ENCODE peak calls at places on chromosome 19, in seven cellular contexts. O, A, B, Z, Q, C and G are unnamed samples.

GRCh38 chr19:3769494-3769893 is 2.5 kb downstream of the RAX2 start:
- DNase-seq in O (no peak), A (no peak), B (no peak), Z (no peak), Q (no peak), C (no peak), G (no peak)

GRCh38 chr19:18756896-18757295 is 34.2 kb downstream of the COMP start:
- DNase-seq in O (no peak), A (no peak), B (no peak), Z (no peak), Q (no peak), C (no peak), G (no peak)

GRCh38 chr19:376111-376470 is 31.5 kb upstream of the MIER2 start:
- DNase-seq in O (no peak), A (no peak), B (no peak), Z (no peak), Q (no peak), C (no peak), G (no peak)

GRCh38 chr19:29324717-29325116 is 111.8 kb upstream of the UQCRFS1 start:
- DNase-seq in O (no peak), A (no peak), B (no peak), Z (no peak), Q (no peak), C (no peak), G (no peak)

GRCh38 chr19:52946322-52947310 is 16.1 kb downstream of the ZNF816 start:
- DNase-seq in O (no peak), A (peak; percentile 18), B (peak; percentile 99), Z (peak; percentile 89), Q (no peak), C (no peak), G (no peak)

GRCh38 chr19:33214621-33215020 is 11.0 kb downstream of the SLC7A10 start:
- DNase-seq in O (no peak), A (peak; percentile 38), B (peak; percentile 65), Z (no peak), Q (no peak), C (peak; percentile 59), G (peak; percentile 41)

GRCh38 chr19:334296-335071 is 10.1 kb downstream of the MIER2 start:
- DNase-seq in O (no peak), A (no peak), B (no peak), Z (no peak), Q (no peak), C (no peak), G (no peak)

GRCh38 chr19:18251587-18252369 is 22.5 kb downstream of the IQCN start:
- DNase-seq in O (peak; percentile 40), A (peak; percentile 78), B (peak; percentile 93), Z (peak; percentile 70), Q (peak; percentile 74), C (peak; percentile 82), G (peak; percentile 56)

GRCh38 chr19:28920269-28921066 is 292.5 kb downstream of the UQCRFS1 start:
- DNase-seq in O (no peak), A (no peak), B (peak; percentile 16), Z (peak; percentile 5), Q (no peak), C (no peak), G (no peak)

GRCh38 chr19:35693835-35694599 is 10.3 kb upstream of the ZBTB32 start:
- DNase-seq in O (peak; percentile 79), A (peak; percentile 87), B (peak; percentile 93), Z (no peak), Q (peak; percentile 85), C (peak; percentile 87), G (peak; percentile 81)

GRCh38 chr19:1576242-1577089 is 8.3 kb upstream of the MEX3D start:
- DNase-seq in O (no peak), A (no peak), B (no peak), Z (no peak), Q (no peak), C (no peak), G (no peak)

GRCh38 chr19:29576043-29576442 is 30.0 kb upstream of the POP4 start:
- DNase-seq in O (no peak), A (no peak), B (no peak), Z (no peak), Q (no peak), C (no peak), G (no peak)

GRCh38 chr19:33819875-33820781 is 23.5 kb downstream of the KCTD15 start:
- DNase-seq in O (no peak), A (peak; percentile 87), B (peak; percentile 83), Z (no peak), Q (no peak), C (no peak), G (peak; percentile 53)

GRCh38 chr19:46000497-46001246 is 5.4 kb downstream of the CCDC61 start:
- DNase-seq in O (no peak), A (peak; percentile 88), B (peak; percentile 74), Z (no peak), Q (no peak), C (peak; percentile 82), G (no peak)

GRCh38 chr19:46006411-46006810 is 11.1 kb downstream of the CCDC61 start:
- DNase-seq in O (no peak), A (no peak), B (no peak), Z (no peak), Q (no peak), C (no peak), G (no peak)

GRCh38 chr19:45998834-45999233 is 3.6 kb downstream of the CCDC61 start:
- DNase-seq in O (no peak), A (no peak), B (no peak), Z (no peak), Q (no peak), C (no peak), G (no peak)

GRCh38 chr19:45999653-46000121 is 4.4 kb downstream of the CCDC61 start:
- DNase-seq in O (no peak), A (peak; percentile 57), B (peak; percentile 75), Z (no peak), Q (no peak), C (peak; percentile 59), G (no peak)

GRCh38 chr19:46002678-46003275 is 7.5 kb downstream of the CCDC61 start:
- DNase-seq in O (no peak), A (no peak), B (no peak), Z (no peak), Q (no peak), C (no peak), G (no peak)
- TF ChIP-seq SP1 in O (no peak), A (no peak), B (no peak), Z (no peak), Q (no peak), C (no peak), G (no peak)

DNA sequence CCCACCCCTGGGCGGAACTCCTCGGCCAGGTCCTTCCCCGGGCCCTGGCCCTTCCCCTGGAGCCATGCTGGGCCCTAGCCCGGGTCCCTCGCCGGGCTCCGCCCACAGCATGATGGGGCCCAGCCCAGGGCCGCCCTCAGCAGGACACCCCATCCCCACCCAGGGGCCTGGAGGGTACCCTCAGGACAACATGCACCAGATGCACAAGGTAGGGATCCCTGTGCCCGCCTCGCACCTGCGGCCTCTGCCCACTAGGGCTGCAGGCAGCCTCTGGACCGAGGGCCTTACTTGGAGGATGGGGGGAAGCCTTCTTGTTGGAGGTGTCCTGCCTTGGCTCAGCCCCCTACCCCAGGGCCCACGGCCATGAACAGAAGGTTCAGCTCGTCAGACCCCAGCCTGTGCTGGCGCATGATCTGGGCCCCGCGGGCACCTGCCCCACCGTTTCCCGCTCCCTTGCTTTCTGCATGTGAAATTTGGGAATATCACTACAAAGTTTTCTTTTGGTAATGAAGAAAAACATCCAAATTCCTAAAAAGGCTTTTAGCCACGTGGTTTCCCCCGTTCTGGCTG is 23.4 kb downstream of the SMARCA4 start:
- DNase-seq in O (no peak), A (no peak), B (peak; percentile 24), Z (no peak), Q (no peak), C (no peak), G (no peak)
- TF ChIP-seq SP1 in O (no peak), A (no peak), B (no peak), Z (no peak), Q (no peak), C (no peak), G (no peak)

DNA sequence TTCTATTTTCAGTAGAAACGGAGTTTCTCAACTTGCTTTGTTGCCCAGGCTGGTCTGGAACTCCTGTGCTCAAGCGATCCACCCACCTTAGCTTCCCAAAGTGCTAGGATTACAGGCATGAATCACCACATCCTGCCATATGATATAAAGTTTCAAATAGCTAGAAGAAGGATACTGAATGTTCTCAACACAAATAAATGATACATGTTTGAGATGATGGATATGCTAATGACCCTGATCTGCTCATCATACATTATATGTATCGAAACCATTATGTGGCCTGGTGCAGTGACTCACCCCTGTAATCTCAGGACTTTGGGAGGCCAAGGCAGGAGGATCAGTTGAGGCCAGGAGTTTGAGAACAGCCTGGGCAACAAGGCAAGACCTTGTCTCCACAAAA is 11.5 kb downstream of the CIB3 start:
- DNase-seq in O (no peak), A (no peak), B (no peak), Z (no peak), Q (peak; percentile 65), C (no peak), G (no peak)
- TF ChIP-seq SP1 in O (no peak), A (no peak), B (no peak), Z (no peak), Q (peak; percentile 71), C (no peak), G (no peak)

GRCh38 chr19:42254850-42255765 is at the start of gene ERF:
- DNase-seq in O (peak; percentile 45), A (peak; percentile 96), B (peak; percentile 88), Z (no peak), Q (peak; percentile 65), C (peak; percentile 93), G (peak; percentile 74)

GRCh38 chr19:42255766-42256750 is 1.1 kb upstream of the ERF start:
- DNase-seq in O (no peak), A (no peak), B (no peak), Z (no peak), Q (no peak), C (peak; percentile 44), G (no peak)

GRCh38 chr19:42253245-42254082 is 1.5 kb downstream of the ERF start:
- DNase-seq in O (no peak), A (peak; percentile 83), B (peak; percentile 77), Z (no peak), Q (no peak), C (peak; percentile 51), G (peak; percentile 59)

GRCh38 chr19:42252365-42253244 is 2.3 kb downstream of the ERF start:
- DNase-seq in O (no peak), A (no peak), B (no peak), Z (no peak), Q (no peak), C (no peak), G (no peak)

DNA sequence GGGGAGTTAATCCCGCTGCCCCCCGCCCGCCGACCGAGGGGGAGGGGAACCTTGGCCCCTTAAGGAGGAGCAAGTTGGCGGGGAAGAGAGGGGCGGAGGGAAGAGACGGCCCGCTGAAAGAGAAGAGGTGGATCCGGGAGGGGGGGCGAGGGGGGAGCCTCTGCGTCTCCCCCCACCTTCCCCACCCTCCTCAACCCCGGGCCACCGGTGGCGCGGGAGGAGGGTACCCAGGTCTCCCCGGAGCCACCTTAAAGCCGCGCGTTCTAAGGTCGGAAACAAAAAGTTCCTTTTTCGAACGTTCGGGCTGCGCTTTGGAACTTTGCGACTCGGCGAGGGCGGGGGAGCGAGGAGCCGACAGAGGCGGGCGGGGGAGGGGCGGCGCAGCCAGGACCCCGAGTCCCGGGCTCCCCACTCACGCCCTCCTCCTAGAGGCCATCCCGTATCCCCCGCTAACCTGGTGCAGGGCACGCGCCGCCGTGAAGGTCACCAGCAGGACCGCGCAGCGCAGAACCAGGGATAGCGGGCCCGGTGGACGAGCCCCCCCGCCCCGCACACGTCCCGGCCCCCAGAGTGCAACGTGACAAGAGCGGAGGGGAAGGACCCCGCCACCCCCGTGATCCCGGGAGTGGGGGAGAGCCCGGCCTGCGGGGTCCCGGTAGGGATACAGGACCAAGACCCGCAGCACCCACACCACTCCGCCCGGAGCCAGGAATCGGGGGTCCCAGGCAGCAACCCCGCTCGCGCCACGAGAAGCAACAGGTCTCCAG is 662 bp downstream of the ERF start:
- DNase-seq in O (no peak), A (peak; percentile 81), B (peak; percentile 80), Z (no peak), Q (no peak), C (peak; percentile 51), G (peak; percentile 76)
- TF ChIP-seq SP1 in O (peak; percentile 10), A (peak; percentile 26), B (peak; percentile 25), Z (no peak), Q (no peak), C (no peak), G (no peak)